ENCODE peak calls at places on chromosomes 16 and 17, in eight cellular contexts. One of them, this sample, is unnamed.

GRCh38 chr16:3732171-3732570 is 14.8 kb upstream of the TRAP1 start:
- DNase-seq in GM12878: no peak
- DNase-seq in WTC11: no peak
- DNase-seq in posterior cingulate gyrus: no peak
- DNase-seq in lower leg skin: no peak
- DNase-seq in iris pigment epithelial cell: no peak
- DNase-seq in NCI-H1436: no peak
- DNase-seq in hypothalamus: no peak
- DNase-seq in this sample: no peak

GRCh38 chr17:6831662-6832263 is at the start of gene TEKT1:
- DNase-seq in hypothalamus: no peak
- DNase-seq in iris pigment epithelial cell: peak; percentile 72
- DNase-seq in WTC11: peak; percentile 96
- DNase-seq in NCI-H1436: peak; percentile 62
- DNase-seq in posterior cingulate gyrus: peak; percentile 69
- DNase-seq in GM12878: no peak
- DNase-seq in lower leg skin: peak; percentile 79
- DNase-seq in this sample: peak; percentile 90

GRCh38 chr16:82439678-82440293 is 187.0 kb upstream of the CDH13 start:
- DNase-seq in WTC11: peak; percentile 43
- DNase-seq in hypothalamus: no peak
- DNase-seq in lower leg skin: no peak
- DNase-seq in NCI-H1436: no peak
- DNase-seq in iris pigment epithelial cell: peak; percentile 23
- DNase-seq in posterior cingulate gyrus: no peak
- DNase-seq in GM12878: no peak
- DNase-seq in this sample: peak; percentile 6

GRCh38 chr17:4858880-4859260 is 25.7 kb downstream of the MINK1 start:
- DNase-seq in hypothalamus: no peak
- DNase-seq in GM12878: no peak
- DNase-seq in posterior cingulate gyrus: no peak
- DNase-seq in NCI-H1436: no peak
- DNase-seq in WTC11: peak; percentile 38
- DNase-seq in iris pigment epithelial cell: peak; percentile 37
- DNase-seq in lower leg skin: peak; percentile 68
- DNase-seq in this sample: peak; percentile 56

GRCh38 chr17:6577686-6578263 is 21.4 kb upstream of the PITPNM3 start:
- DNase-seq in posterior cingulate gyrus: no peak
- DNase-seq in lower leg skin: no peak
- DNase-seq in hypothalamus: no peak
- DNase-seq in GM12878: no peak
- DNase-seq in WTC11: no peak
- DNase-seq in iris pigment epithelial cell: no peak
- DNase-seq in NCI-H1436: no peak
- DNase-seq in this sample: no peak

GRCh38 chr16:89958068-89958467 is 9.5 kb downstream of the DEF8 start:
- DNase-seq in posterior cingulate gyrus: no peak
- DNase-seq in hypothalamus: no peak
- DNase-seq in NCI-H1436: peak; percentile 21
- DNase-seq in lower leg skin: peak; percentile 46
- DNase-seq in WTC11: peak; percentile 66
- DNase-seq in iris pigment epithelial cell: peak; percentile 44
- DNase-seq in GM12878: no peak
- DNase-seq in this sample: peak; percentile 39

GRCh38 chr16:25141648-25142047 is 30.1 kb downstream of the LCMT1 start:
- DNase-seq in posterior cingulate gyrus: no peak
- DNase-seq in GM12878: no peak
- DNase-seq in NCI-H1436: no peak
- DNase-seq in iris pigment epithelial cell: no peak
- DNase-seq in lower leg skin: no peak
- DNase-seq in hypothalamus: no peak
- DNase-seq in WTC11: no peak
- DNase-seq in this sample: no peak

GRCh38 chr17:6555331-6556120 is 829 bp downstream of the PITPNM3 start:
- DNase-seq in posterior cingulate gyrus: peak; percentile 21
- DNase-seq in GM12878: no peak
- DNase-seq in NCI-H1436: no peak
- DNase-seq in iris pigment epithelial cell: peak; percentile 47
- DNase-seq in WTC11: peak; percentile 71
- DNase-seq in lower leg skin: no peak
- DNase-seq in hypothalamus: no peak
- DNase-seq in this sample: peak; percentile 28

GRCh38 chr17:48756816-48757215 is 28.3 kb upstream of the HOXB13 start:
- DNase-seq in iris pigment epithelial cell: no peak
- DNase-seq in posterior cingulate gyrus: no peak
- DNase-seq in WTC11: no peak
- DNase-seq in lower leg skin: no peak
- DNase-seq in NCI-H1436: no peak
- DNase-seq in GM12878: no peak
- DNase-seq in hypothalamus: no peak
- DNase-seq in this sample: no peak

GRCh38 chr17:30924341-30924740 is 2.6 kb downstream of the ADAP2 start:
- DNase-seq in posterior cingulate gyrus: no peak
- DNase-seq in NCI-H1436: no peak
- DNase-seq in WTC11: no peak
- DNase-seq in GM12878: no peak
- DNase-seq in hypothalamus: no peak
- DNase-seq in lower leg skin: no peak
- DNase-seq in iris pigment epithelial cell: no peak
- DNase-seq in this sample: no peak

GRCh38 chr16:29729116-29729521 is 16.7 kb downstream of the C16orf54 start:
- DNase-seq in WTC11: no peak
- DNase-seq in GM12878: no peak
- DNase-seq in posterior cingulate gyrus: no peak
- DNase-seq in hypothalamus: no peak
- DNase-seq in iris pigment epithelial cell: peak; percentile 35
- DNase-seq in NCI-H1436: no peak
- DNase-seq in lower leg skin: no peak
- DNase-seq in this sample: peak; percentile 61

GRCh38 chr16:75320435-75320834 is 69.0 kb upstream of the BCAR1 start:
- DNase-seq in iris pigment epithelial cell: no peak
- DNase-seq in NCI-H1436: no peak
- DNase-seq in lower leg skin: no peak
- DNase-seq in posterior cingulate gyrus: peak; percentile 67
- DNase-seq in hypothalamus: no peak
- DNase-seq in GM12878: no peak
- DNase-seq in WTC11: no peak
- DNase-seq in this sample: peak; percentile 15

GRCh38 chr17:41777157-41777578 is 9.3 kb downstream of the JUP start:
- DNase-seq in iris pigment epithelial cell: peak; percentile 41
- DNase-seq in posterior cingulate gyrus: no peak
- DNase-seq in GM12878: no peak
- DNase-seq in hypothalamus: no peak
- DNase-seq in lower leg skin: no peak
- DNase-seq in WTC11: peak; percentile 34
- DNase-seq in NCI-H1436: no peak
- DNase-seq in this sample: peak; percentile 91

GRCh38 chr16:67284699-67285646 is 5.6 kb downstream of the PLEKHG4 start:
- DNase-seq in NCI-H1436: no peak
- DNase-seq in WTC11: peak; percentile 84
- DNase-seq in hypothalamus: no peak
- DNase-seq in lower leg skin: no peak
- DNase-seq in GM12878: no peak
- DNase-seq in posterior cingulate gyrus: peak; percentile 25
- DNase-seq in iris pigment epithelial cell: peak; percentile 28
- DNase-seq in this sample: peak; percentile 45

GRCh38 chr17:13599808-13600398 is 1.8 kb downstream of the HS3ST3A1 start:
- DNase-seq in iris pigment epithelial cell: no peak
- DNase-seq in lower leg skin: no peak
- DNase-seq in posterior cingulate gyrus: no peak
- DNase-seq in hypothalamus: no peak
- DNase-seq in WTC11: no peak
- DNase-seq in GM12878: no peak
- DNase-seq in NCI-H1436: no peak
- DNase-seq in this sample: no peak

GRCh38 chr17:1956134-1956533 is 69.0 kb downstream of the RTN4RL1 start:
- DNase-seq in hypothalamus: no peak
- DNase-seq in NCI-H1436: no peak
- DNase-seq in posterior cingulate gyrus: no peak
- DNase-seq in lower leg skin: no peak
- DNase-seq in iris pigment epithelial cell: no peak
- DNase-seq in WTC11: peak; percentile 40
- DNase-seq in GM12878: no peak
- DNase-seq in this sample: no peak

GRCh38 chr16:84478172-84478948 is 26.1 kb downstream of the MEAK7 start:
- DNase-seq in posterior cingulate gyrus: no peak
- DNase-seq in GM12878: no peak
- DNase-seq in WTC11: no peak
- DNase-seq in lower leg skin: no peak
- DNase-seq in NCI-H1436: no peak
- DNase-seq in hypothalamus: no peak
- DNase-seq in iris pigment epithelial cell: peak; percentile 81
- DNase-seq in this sample: peak; percentile 29

GRCh38 chr16:50428116-50428515 is 59.3 kb upstream of the BRD7 start:
- DNase-seq in hypothalamus: no peak
- DNase-seq in posterior cingulate gyrus: no peak
- DNase-seq in lower leg skin: no peak
- DNase-seq in NCI-H1436: no peak
- DNase-seq in iris pigment epithelial cell: no peak
- DNase-seq in GM12878: no peak
- DNase-seq in WTC11: no peak
- DNase-seq in this sample: peak; percentile 11

This sample was measured in lung microvascular endothelial cell.